ENCODE peak calls at places on chromosomes 7 and 10, in five cellular contexts. K is A673; T is endothelial cell; N is dorsolateral prefrontal cortex; D is stimulated activated CD4-positive, alpha-beta T cell treated with anti-CD3 and anti-CD28 coated beads, TNF-alpha, amount 100 ng/mL, for 48 hours. R is an unnamed sample.

GRCh38 chr10:71233491-71233892 is 21.1 kb downstream of the UNC5B start:
- DNase-seq in K (no peak), T (no peak), N (no peak), D (no peak), R (no peak)

GRCh38 chr10:97466755-97467154 is 20.8 kb downstream of the ZDHHC16 start:
- DNase-seq in K (no peak), T (no peak), N (no peak), D (no peak), R (no peak)

GRCh38 chr7:137731436-137731835 is 115.3 kb downstream of the DGKI start:
- DNase-seq in K (no peak), T (no peak), N (no peak), D (no peak), R (no peak)

GRCh38 chr10:24920907-24921881 is 31.2 kb downstream of the PRTFDC1 start:
- DNase-seq in K (peak; percentile 83), T (no peak), N (no peak), D (peak; percentile 70), R (no peak)

GRCh38 chr7:36224916-36225858 is 72.1 kb downstream of the EEPD1 start:
- DNase-seq in K (peak; percentile 9), T (no peak), N (no peak), D (no peak), R (no peak)

GRCh38 chr10:69501657-69502056 is 50.4 kb downstream of the TSPAN15 start:
- DNase-seq in K (no peak), T (no peak), N (no peak), D (no peak), R (no peak)

GRCh38 chr7:82317257-82317721 is 126.3 kb downstream of the CACNA2D1 start:
- DNase-seq in K (no peak), T (no peak), N (no peak), D (no peak), R (no peak)

GRCh38 chr7:88312061-88312663 is 5.5 kb upstream of the STEAP4 start:
- DNase-seq in K (no peak), T (no peak), N (no peak), D (no peak), R (no peak)

GRCh38 chr7:122884186-122884585 is 2.1 kb downstream of the CADPS2 start:
- DNase-seq in K (no peak), T (no peak), N (no peak), D (no peak), R (no peak)

GRCh38 chr7:34084651-34085050 is 179.3 kb downstream of the BMPER start:
- DNase-seq in K (no peak), T (no peak), N (no peak), D (no peak), R (no peak)

R was measured in HuH-7.